ENCODE peak calls at places on chromosomes 7 and 10, in seven cellular contexts. M, C, G, J, R, D and S are unnamed samples.

GRCh38 chr10:31773749-31774148 is 154.9 kb downstream of the ARHGAP12 start:
- DNase-seq in C (no peak), R (no peak), D (no peak), J (no peak), G (no peak), M (no peak), S (no peak)

GRCh38 chr7:105654994-105655900 is 74.0 kb upstream of the EFCAB10 start:
- DNase-seq in R (peak), J (peak), C (no peak), D (peak), G (no peak), M (peak), S (peak)

GRCh38 chr7:46715579-46715978 is 794.5 kb upstream of the IGFBP3 start:
- DNase-seq in R (peak), G (no peak), J (peak), D (no peak), C (no peak), M (no peak), S (peak)

GRCh38 chr10:6165221-6165725 is 37.5 kb upstream of the PFKFB3 start:
- DNase-seq in C (no peak), R (no peak), J (no peak), D (no peak), G (no peak), M (no peak), S (no peak)

GRCh38 chr7:142319970-142320369 is 62.1 kb upstream of the PRSS58 start:
- DNase-seq in G (no peak), D (no peak), C (no peak), M (no peak), R (no peak), J (peak), S (peak)

GRCh38 chr10:45581497-45582385 is 90.8 kb downstream of the ZFAND4 start:
- DNase-seq in J (no peak), R (no peak), D (no peak), M (no peak), C (no peak), G (no peak), S (peak)

GRCh38 chr10:74813860-74814259 is 12.5 kb upstream of the KAT6B start:
- DNase-seq in M (no peak), R (no peak), C (no peak), G (no peak), J (no peak), D (no peak), S (no peak)

GRCh38 chr10:13162013-13162364 is 631 bp downstream of the MCM10 start:
- DNase-seq in G (no peak), R (no peak), J (no peak), M (no peak), D (no peak), C (no peak), S (no peak)

GRCh38 chr10:119522747-119523426 is 19.6 kb downstream of the RGS10 start:
- DNase-seq in R (no peak), C (no peak), J (no peak), G (no peak), M (no peak), D (no peak), S (no peak)

GRCh38 chr10:68082815-68083395 is 7.8 kb upstream of the HERC4 start:
- DNase-seq in J (no peak), D (no peak), G (no peak), M (peak), R (peak), C (no peak), S (peak)

GRCh38 chr10:97640868-97641811 is 669 bp downstream of the PI4K2A start:
- DNase-seq in J (peak), G (peak), M (peak), R (peak), C (peak), D (peak), S (peak)

GRCh38 chr10:126014309-126014708 is 117.9 kb downstream of the FANK1 start:
- DNase-seq in D (no peak), C (no peak), J (no peak), G (peak), R (peak), M (peak), S (peak)

GRCh38 chr7:29270979-29271658 is 76.5 kb downstream of the CHN2 start:
- DNase-seq in C (no peak), J (peak), R (peak), D (no peak), M (peak), G (peak), S (no peak)

GRCh38 chr7:129950191-129950940 is 2.4 kb downstream of the UBE2H start:
- DNase-seq in R (no peak), C (no peak), D (no peak), G (peak), J (no peak), M (peak), S (peak)

GRCh38 chr7:25856056-25856780 is 295.8 kb upstream of the NFE2L3 start:
- DNase-seq in G (no peak), M (peak), J (peak), R (no peak), C (no peak), D (no peak), S (peak)

GRCh38 chr10:30974355-30974754 is 57.3 kb downstream of the ZNF438 start:
- DNase-seq in D (no peak), R (no peak), J (no peak), C (no peak), G (no peak), M (no peak), S (no peak)

GRCh38 chr7:155699180-155699579 is 54.7 kb downstream of the RBM33 start:
- DNase-seq in R (no peak), M (no peak), J (no peak), G (no peak), D (no peak), C (no peak), S (no peak)

GRCh38 chr10:71945819-71946474 is 18.2 kb upstream of the CHST3 start:
- DNase-seq in R (peak), J (peak), C (no peak), D (no peak), M (no peak), G (no peak), S (peak)

GRCh38 chr10:26803849-26804248 is 56.9 kb downstream of the ABI1 start:
- DNase-seq in R (no peak), M (no peak), J (no peak), D (no peak), C (no peak), G (no peak), S (no peak)

GRCh38 chr10:114271779-114272167 is 32.7 kb downstream of the VWA2 start:
- DNase-seq in R (peak), M (peak), J (no peak), D (peak), G (peak), C (no peak), S (peak)

GRCh38 chr10:90920986-90921643 is at the start of gene ANKRD1:
- DNase-seq in G (peak), C (no peak), R (peak), J (no peak), D (peak), M (peak), S (peak)

GRCh38 chr10:71064413-71065118 is 147.8 kb upstream of the UNC5B start:
- DNase-seq in R (no peak), J (peak), G (no peak), M (peak), D (no peak), C (no peak), S (peak)

GRCh38 chr7:92409357-92409756 is 37.9 kb upstream of the GATAD1 start:
- DNase-seq in J (no peak), M (no peak), D (no peak), C (no peak), R (no peak), G (no peak), S (no peak)

GRCh38 chr10:33126118-33126517 is 168.1 kb upstream of the ITGB1 start:
- DNase-seq in J (no peak), R (peak), C (no peak), G (peak), D (no peak), M (peak), S (peak)

GRCh38 chr7:148941598-148942280 is 57.6 kb upstream of the EZH2 start:
- DNase-seq in J (peak), D (peak), G (peak), R (peak), C (peak), M (peak), S (peak)

GRCh38 chr7:139482662-139483466 is 609 bp downstream of the KLRG2 start:
- DNase-seq in D (peak), C (no peak), G (no peak), J (peak), R (peak), M (peak), S (peak)

GRCh38 chr7:102201576-102201975 is 85.1 kb upstream of the SH2B2 start:
- DNase-seq in C (no peak), J (no peak), G (no peak), M (no peak), D (no peak), R (no peak), S (no peak)
- TF ChIP-seq CTCF in C (no peak), J (no peak), G (no peak), M (no peak), D (no peak), R (no peak), S (no peak)

DNA sequence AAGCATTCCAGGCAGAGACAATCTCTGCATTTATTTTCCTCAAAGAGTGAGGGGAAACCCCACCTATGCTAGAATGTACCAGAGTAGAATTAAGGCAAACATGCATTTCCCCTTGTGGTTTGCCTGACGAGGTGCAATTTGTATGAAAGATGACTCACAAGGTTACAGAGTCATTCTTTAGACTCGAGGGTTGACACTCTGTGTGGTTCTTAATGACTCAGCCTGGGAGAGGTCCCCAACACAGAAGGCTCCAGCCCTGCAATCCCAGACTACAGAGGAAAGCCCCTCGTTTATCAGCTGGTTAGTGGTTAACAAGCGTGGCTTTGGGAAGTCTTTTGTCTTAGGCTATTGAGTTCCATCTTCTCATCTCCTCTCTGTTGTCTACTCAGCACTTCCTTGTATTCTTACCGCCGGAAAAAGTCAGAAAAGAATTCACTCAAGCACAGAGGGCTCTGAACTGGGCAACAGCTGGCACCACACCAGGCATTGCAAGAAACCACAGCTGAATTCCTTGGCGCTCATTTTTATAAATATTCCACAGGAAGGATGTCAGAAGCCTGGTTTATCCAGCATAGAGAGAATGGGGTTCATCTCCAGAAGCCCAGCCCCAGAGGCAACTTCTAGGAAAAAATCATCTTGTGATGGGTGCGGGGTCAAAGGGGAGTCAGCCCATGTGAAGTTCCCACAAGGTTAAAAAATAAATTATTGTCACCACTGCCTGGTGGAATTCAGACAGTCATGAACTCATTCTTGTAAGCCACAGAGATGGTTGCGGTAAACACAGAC is 24.4 kb upstream of the SVIL start:
- DNase-seq in J (peak), D (peak), C (no peak), R (peak), G (peak), M (peak), S (peak)
- H3K4me3 ChIP-seq in J (no peak), D (no peak), C (no peak), R (no peak), G (no peak), M (no peak), S (no peak)

DNA sequence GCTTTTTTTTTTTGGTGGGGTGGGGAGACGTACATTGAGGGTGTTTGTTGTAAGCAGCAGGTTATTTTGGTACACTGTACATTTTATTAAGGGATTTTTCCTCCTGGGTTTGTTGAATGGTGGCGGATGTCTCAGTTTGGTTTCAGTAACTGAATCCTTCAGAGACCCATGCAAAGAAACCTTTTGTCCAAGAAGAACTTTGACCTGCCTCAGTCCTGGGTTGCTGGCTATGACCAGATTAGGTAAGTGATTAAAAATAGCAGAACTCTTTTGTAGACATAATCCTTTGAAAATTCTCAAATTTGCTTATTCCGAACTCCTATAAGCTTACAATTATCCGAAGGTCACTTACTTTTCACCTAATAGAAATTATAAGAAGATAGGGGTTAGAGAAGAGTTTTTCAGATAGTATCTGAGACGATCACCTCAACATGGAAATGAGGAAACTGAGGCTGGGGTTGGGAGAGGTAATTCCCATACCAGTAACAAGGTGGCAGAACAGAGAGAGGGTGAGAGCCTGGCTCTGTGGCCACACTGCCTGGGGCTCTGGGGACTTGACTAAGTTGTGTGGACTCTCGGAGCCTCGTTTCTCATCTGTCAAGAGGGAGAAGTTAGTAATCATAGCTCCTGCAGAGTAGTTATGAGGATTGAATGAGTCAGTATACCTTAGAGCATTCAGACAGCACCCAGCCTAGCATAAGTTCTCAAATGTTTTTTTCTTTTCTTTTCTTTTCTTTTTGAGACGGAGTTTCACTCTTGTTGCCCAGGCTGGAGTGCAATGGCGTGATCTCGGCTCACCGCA is 87.4 kb downstream of the CCNY start:
- DNase-seq in J (no peak), C (no peak), M (no peak), R (peak), G (peak), D (no peak), S (peak)
- TF ChIP-seq CTCF in J (no peak), C (no peak), M (peak), R (no peak), G (peak), D (no peak), S (no peak)

DNA sequence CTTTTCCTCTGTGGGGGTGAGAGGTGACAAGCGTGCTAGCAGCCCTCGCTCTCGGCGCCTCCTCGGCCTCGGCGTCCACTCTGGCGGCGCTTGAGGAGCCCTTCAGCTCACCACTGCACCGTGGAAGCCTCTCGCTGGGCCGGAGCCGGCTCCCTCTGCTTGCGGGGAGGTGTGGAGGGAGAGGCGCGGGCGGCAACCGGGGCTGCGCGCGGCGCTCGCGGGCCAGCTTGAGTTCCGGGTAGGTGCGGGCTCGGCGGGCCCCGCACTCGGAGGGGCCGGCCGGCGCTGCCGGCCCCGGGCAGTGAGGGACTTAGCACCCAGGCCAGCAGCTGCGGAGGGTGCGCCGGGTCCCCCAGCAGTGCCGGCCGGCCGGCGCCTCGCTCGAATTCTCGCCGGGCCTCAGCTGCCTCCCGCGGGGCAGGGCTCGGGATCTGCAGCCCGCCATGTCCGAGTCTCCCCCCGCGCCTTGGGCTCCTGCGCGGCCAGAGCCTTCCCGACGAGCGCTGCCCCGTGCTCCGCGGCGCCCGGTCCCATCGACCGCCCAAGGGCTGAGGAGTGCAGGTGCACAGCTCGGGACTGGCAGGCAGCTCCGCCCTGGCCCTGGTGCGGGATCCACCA is 352.8 kb upstream of the PODXL start:
- DNase-seq in D (peak), G (no peak), M (no peak), J (no peak), R (no peak), C (no peak), S (no peak)
- H3K4me3 ChIP-seq in D (peak), G (no peak), M (no peak), J (no peak), R (no peak), C (peak), S (no peak)

GRCh38 chr10:1309969-1310789 is 254.0 kb downstream of the WDR37 start:
- DNase-seq in G (no peak), J (no peak), D (no peak), C (no peak), R (no peak), M (no peak), S (no peak)

GRCh38 chr10:1308415-1308814 is 252.2 kb downstream of the WDR37 start:
- DNase-seq in R (no peak), C (no peak), M (no peak), J (no peak), G (no peak), D (no peak), S (no peak)

GRCh38 chr10:1311707-1312106 is 255.5 kb downstream of the WDR37 start:
- DNase-seq in C (no peak), D (no peak), M (no peak), R (no peak), J (no peak), G (no peak), S (no peak)

GRCh38 chr10:1309237-1309968 is 253.2 kb downstream of the WDR37 start:
- DNase-seq in R (no peak), G (no peak), C (no peak), D (no peak), M (no peak), J (no peak), S (no peak)
- TF ChIP-seq CTCF in R (no peak), G (no peak), C (no peak), D (no peak), M (no peak), J (no peak), S (no peak)

GRCh38 chr10:132546567-132547420 is 9.2 kb downstream of the INPP5A start:
- DNase-seq in D (no peak), C (no peak), J (no peak), R (no peak), M (no peak), G (no peak), S (no peak)
- H3K4me3 ChIP-seq in D (no peak), C (no peak), J (no peak), R (no peak), M (no peak), G (no peak), S (no peak)

GRCh38 chr7:75960372-75960771 is 34.0 kb downstream of the TMEM120A start:
- DNase-seq in R (no peak), D (no peak), C (no peak), M (no peak), J (no peak), G (no peak), S (no peak)

GRCh38 chr7:75962607-75963382 is 31.6 kb downstream of the TMEM120A start:
- DNase-seq in C (no peak), M (peak), G (peak), R (peak), J (no peak), D (peak), S (peak)

GRCh38 chr7:75963383-75963995 is 30.9 kb downstream of the TMEM120A start:
- DNase-seq in C (no peak), J (no peak), D (peak), R (peak), M (no peak), G (no peak), S (no peak)

GRCh38 chr7:75958802-75959543 is 35.4 kb downstream of the TMEM120A start:
- DNase-seq in D (no peak), R (no peak), G (no peak), J (no peak), C (no peak), M (no peak), S (peak)

GRCh38 chr7:75961194-75961593 is 33.2 kb downstream of the TMEM120A start:
- DNase-seq in R (no peak), C (no peak), D (no peak), J (no peak), G (no peak), M (no peak), S (no peak)
- TF ChIP-seq CTCF in R (no peak), C (no peak), D (no peak), J (peak), G (peak), M (no peak), S (peak)

GRCh38 chr10:49115015-49115795 is at the start of gene VSTM4:
- DNase-seq in M (peak), G (peak), C (no peak), D (peak), J (no peak), R (peak), S (peak)
- H3K4me3 ChIP-seq in M (peak), G (peak), C (peak), D (peak), J (no peak), R (peak), S (peak)